ENCODE peak calls at places on chromosomes 11 and 22, in eight cellular contexts. One of them, this sample, is unnamed.

GRCh38 chr11:123493393-123494063 is 63.5 kb downstream of the GRAMD1B start:
- DNase-seq in heart right ventricle: no peak
- DNase-seq in stimulated activated CD4-positive, alpha-beta T cell treated with anti-CD3 and anti-CD28 coated beads, Interleukin-2, amount 100 ng/mL, for 24 hours: no peak
- DNase-seq in left colon: no peak
- DNase-seq in T-cell: no peak
- DNase-seq in DMS153: no peak
- DNase-seq in SK-N-SH: no peak
- DNase-seq in NB4: no peak
- DNase-seq in this sample: no peak

GRCh38 chr11:64093233-64094039 is 57.7 kb downstream of the FLRT1 start:
- DNase-seq in heart right ventricle: no peak
- DNase-seq in stimulated activated CD4-positive, alpha-beta T cell treated with anti-CD3 and anti-CD28 coated beads, Interleukin-2, amount 100 ng/mL, for 24 hours: no peak
- DNase-seq in left colon: no peak
- DNase-seq in T-cell: no peak
- DNase-seq in DMS153: no peak
- DNase-seq in SK-N-SH: no peak
- DNase-seq in NB4: no peak
- DNase-seq in this sample: no peak

GRCh38 chr11:34749666-34750659 is 129.1 kb downstream of the EHF start:
- DNase-seq in heart right ventricle: peak
- DNase-seq in stimulated activated CD4-positive, alpha-beta T cell treated with anti-CD3 and anti-CD28 coated beads, Interleukin-2, amount 100 ng/mL, for 24 hours: no peak
- DNase-seq in left colon: no peak
- DNase-seq in T-cell: no peak
- DNase-seq in DMS153: no peak
- DNase-seq in SK-N-SH: no peak
- DNase-seq in NB4: no peak
- DNase-seq in this sample: peak

GRCh38 chr22:42645341-42645937 is 3.8 kb downstream of the CYB5R3 start:
- DNase-seq in heart right ventricle: no peak
- DNase-seq in stimulated activated CD4-positive, alpha-beta T cell treated with anti-CD3 and anti-CD28 coated beads, Interleukin-2, amount 100 ng/mL, for 24 hours: no peak
- DNase-seq in left colon: no peak
- DNase-seq in T-cell: no peak
- DNase-seq in DMS153: no peak
- DNase-seq in SK-N-SH: no peak
- DNase-seq in NB4: no peak
- DNase-seq in this sample: no peak

GRCh38 chr11:63142459-63142858 is 1.6 kb downstream of the SLC22A24 start:
- DNase-seq in heart right ventricle: no peak
- DNase-seq in stimulated activated CD4-positive, alpha-beta T cell treated with anti-CD3 and anti-CD28 coated beads, Interleukin-2, amount 100 ng/mL, for 24 hours: no peak
- DNase-seq in left colon: no peak
- DNase-seq in T-cell: no peak
- DNase-seq in DMS153: no peak
- DNase-seq in SK-N-SH: no peak
- DNase-seq in NB4: no peak
- DNase-seq in this sample: no peak

GRCh38 chr11:116278076-116278475 is 494.7 kb downstream of the BUD13 start:
- DNase-seq in heart right ventricle: no peak
- DNase-seq in stimulated activated CD4-positive, alpha-beta T cell treated with anti-CD3 and anti-CD28 coated beads, Interleukin-2, amount 100 ng/mL, for 24 hours: no peak
- DNase-seq in left colon: no peak
- DNase-seq in T-cell: no peak
- DNase-seq in DMS153: no peak
- DNase-seq in SK-N-SH: peak
- DNase-seq in NB4: no peak
- DNase-seq in this sample: no peak

GRCh38 chr22:36301851-36302250 is 48.9 kb downstream of the APOL1 start:
- DNase-seq in heart right ventricle: no peak
- DNase-seq in stimulated activated CD4-positive, alpha-beta T cell treated with anti-CD3 and anti-CD28 coated beads, Interleukin-2, amount 100 ng/mL, for 24 hours: no peak
- DNase-seq in left colon: no peak
- DNase-seq in T-cell: no peak
- DNase-seq in DMS153: no peak
- DNase-seq in SK-N-SH: no peak
- DNase-seq in NB4: peak
- DNase-seq in this sample: no peak

GRCh38 chr11:126304457-126305072 is 705 bp downstream of the DCPS start:
- DNase-seq in heart right ventricle: no peak
- DNase-seq in stimulated activated CD4-positive, alpha-beta T cell treated with anti-CD3 and anti-CD28 coated beads, Interleukin-2, amount 100 ng/mL, for 24 hours: no peak
- DNase-seq in left colon: no peak
- DNase-seq in T-cell: no peak
- DNase-seq in DMS153: no peak
- DNase-seq in SK-N-SH: peak
- DNase-seq in NB4: no peak
- DNase-seq in this sample: no peak

GRCh38 chr11:16669799-16670415 is 68.5 kb upstream of the C11orf58 start:
- DNase-seq in heart right ventricle: no peak
- DNase-seq in stimulated activated CD4-positive, alpha-beta T cell treated with anti-CD3 and anti-CD28 coated beads, Interleukin-2, amount 100 ng/mL, for 24 hours: no peak
- DNase-seq in left colon: no peak
- DNase-seq in T-cell: no peak
- DNase-seq in DMS153: no peak
- DNase-seq in SK-N-SH: no peak
- DNase-seq in NB4: peak
- DNase-seq in this sample: peak

This sample was measured in MV-4-11.